ENCODE peak calls at places on chromosome X, in four cellular contexts. B, Z, X and K are unnamed samples.

GRCh38 chrX:108032944-108033343 is 11.9 kb upstream of the VSIG1 start:
- DNase-seq in B (no peak), Z (no peak), X (no peak), K (no peak)

GRCh38 chrX:37825225-37825842 is 22.0 kb downstream of the DYNLT3 start:
- DNase-seq in B (peak; percentile 48), Z (peak; percentile 59), X (peak; percentile 30), K (peak; percentile 69)

GRCh38 chrX:19003756-19004155 is 19.8 kb upstream of the PHKA2 start:
- DNase-seq in B (peak; percentile 52), Z (no peak), X (no peak), K (no peak)

GRCh38 chrX:149831473-149831872 is 49.5 kb upstream of the MAGEA8 start:
- DNase-seq in B (no peak), Z (peak; percentile 11), X (no peak), K (no peak)

GRCh38 chrX:153411255-153411987 is at the start of gene ZFP92:
- DNase-seq in B (peak; percentile 5), Z (peak; percentile 19), X (peak; percentile 1), K (peak; percentile 18)

GRCh38 chrX:72716766-72717165 is 2.7 kb upstream of the PHKA1 start:
- DNase-seq in B (no peak), Z (no peak), X (no peak), K (no peak)

GRCh38 chrX:34332336-34332735 is 200.2 kb upstream of the FAM47A start:
- DNase-seq in B (peak; percentile 0), Z (peak; percentile 40), X (no peak), K (no peak)

GRCh38 chrX:69031181-69031580 is 134.1 kb downstream of the PJA1 start:
- DNase-seq in B (no peak), Z (peak; percentile 40), X (no peak), K (no peak)

GRCh38 chrX:49205443-49205842 is 5.5 kb upstream of the SYP start:
- DNase-seq in B (no peak), Z (no peak), X (no peak), K (no peak)

GRCh38 chrX:115023139-115023538 is 5.7 kb upstream of the IL13RA2 start:
- DNase-seq in B (peak; percentile 78), Z (no peak), X (no peak), K (no peak)

GRCh38 chrX:42837092-42837726 is 59.2 kb upstream of the PPP1R2C start:
- DNase-seq in B (no peak), Z (peak; percentile 2), X (no peak), K (no peak)

GRCh38 chrX:100973411-100973810 is 3.9 kb downstream of the ARL13A start:
- DNase-seq in B (peak; percentile 49), Z (no peak), X (no peak), K (no peak)

GRCh38 chrX:38923451-38923969 is 122.3 kb downstream of the MID1IP1 start:
- DNase-seq in B (no peak), Z (no peak), X (no peak), K (no peak)

GRCh38 chrX:627510-627964 is 3.1 kb upstream of the SHOX start:
- DNase-seq in B (no peak), Z (peak; percentile 31), X (no peak), K (no peak)

GRCh38 chrX:54540289-54540688 is 10.3 kb downstream of the GNL3L start:
- DNase-seq in B (peak; percentile 70), Z (peak; percentile 6), X (no peak), K (no peak)

GRCh38 chrX:45774961-45775360 is 574.3 kb upstream of the DIPK2B start:
- DNase-seq in B (peak; percentile 88), Z (no peak), X (no peak), K (no peak)
- H3K4me1 ChIP-seq in B (peaks cover 56% of the 10 kb centered on the region), Z (peaks cover 56% of the 10 kb centered on the region), X (peaks cover 17% of the 10 kb centered on the region), K (peaks cover 27% of the 10 kb centered on the region)

GRCh38 chrX:136202889-136203288 is 48.3 kb downstream of the MAP7D3 start:
- DNase-seq in B (peak; percentile 54), Z (no peak), X (no peak), K (no peak)
- H3K27ac ChIP-seq in B (peak overlapping the region; percentile 65), Z (no peak overlapping the region), X (no peak overlapping the region), K (no peak overlapping the region)

GRCh38 chrX:78123190-78123589 is 16.3 kb downstream of the TAF9B start:
- DNase-seq in B (peak; percentile 67), Z (no peak), X (no peak), K (no peak)
- H3K4me1 ChIP-seq in B (peaks cover 8% of the 10 kb centered on the region), Z (no peaks in the 10 kb centered on the region), X (no peaks in the 10 kb centered on the region), K (no peaks in the 10 kb centered on the region)

GRCh38 chrX:13897571-13897970 is 80.7 kb upstream of the GPM6B start:
- DNase-seq in B (no peak), Z (no peak), X (no peak), K (no peak)
- H3K27ac ChIP-seq in B (no peak overlapping the region), Z (no peak overlapping the region), X (no peak overlapping the region), K (no peak overlapping the region)

GRCh38 chrX:124333862-124334261 is 1.4 kb downstream of the TEX13D start:
- DNase-seq in B (no peak), Z (no peak), X (no peak), K (no peak)
- H3K4me1 ChIP-seq in B (no peaks in the 10 kb centered on the region), Z (no peaks in the 10 kb centered on the region), X (peaks cover 15% of the 10 kb centered on the region), K (peaks cover 8% of the 10 kb centered on the region)

DNA sequence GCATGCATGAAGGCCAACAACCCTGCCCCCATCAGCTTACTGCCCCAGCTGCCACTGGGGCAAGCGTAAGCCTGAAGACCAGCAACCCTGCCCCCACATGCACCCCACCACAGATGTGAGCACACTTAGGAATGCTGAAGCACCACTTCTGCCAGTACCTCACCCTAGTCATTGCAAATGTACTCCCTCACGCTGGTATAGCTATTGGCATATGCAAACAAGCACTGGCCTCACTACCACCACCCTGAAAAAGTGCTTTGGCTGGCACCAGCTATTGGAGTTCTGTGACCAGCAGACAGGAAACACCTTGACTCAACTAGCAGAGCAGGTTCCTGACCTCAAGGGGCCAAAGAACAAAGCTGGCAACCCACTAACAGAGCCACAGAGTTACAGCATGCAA is 534.4 kb upstream of the POU3F4 start:
- DNase-seq in B (no peak), Z (no peak), X (no peak), K (no peak)
- H3K27ac ChIP-seq in B (no peak overlapping the region), Z (no peak overlapping the region), X (no peak overlapping the region), K (no peak overlapping the region)

GRCh38 chrX:26586570-26586969 is 370.6 kb downstream of the MAGEB5 start:
- DNase-seq in B (no peak), Z (no peak), X (no peak), K (no peak)

DNA sequence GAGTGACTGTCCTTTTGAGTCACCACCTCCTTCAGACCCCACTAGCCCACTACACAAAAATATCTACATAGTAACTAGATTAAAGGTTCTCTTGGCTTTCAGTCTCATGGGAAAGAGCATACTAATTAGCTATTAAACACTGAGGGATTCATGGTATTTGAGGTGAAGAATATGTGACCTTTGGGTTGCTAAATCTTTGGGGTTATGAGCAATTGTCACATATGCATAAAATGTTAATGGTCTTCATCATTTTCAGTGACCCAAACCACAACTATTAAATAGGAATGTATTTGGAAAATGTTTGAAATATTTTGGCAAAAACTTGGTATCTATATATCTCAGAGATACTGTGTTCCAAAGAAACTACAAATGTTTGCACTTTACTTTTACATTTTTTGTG is 365.1 kb downstream of the MAGEB5 start:
- DNase-seq in B (no peak), Z (no peak), X (no peak), K (no peak)
- H3K4me1 ChIP-seq in B (peaks cover 10% of the 10 kb centered on the region), Z (no peaks in the 10 kb centered on the region), X (no peaks in the 10 kb centered on the region), K (no peaks in the 10 kb centered on the region)

DNA sequence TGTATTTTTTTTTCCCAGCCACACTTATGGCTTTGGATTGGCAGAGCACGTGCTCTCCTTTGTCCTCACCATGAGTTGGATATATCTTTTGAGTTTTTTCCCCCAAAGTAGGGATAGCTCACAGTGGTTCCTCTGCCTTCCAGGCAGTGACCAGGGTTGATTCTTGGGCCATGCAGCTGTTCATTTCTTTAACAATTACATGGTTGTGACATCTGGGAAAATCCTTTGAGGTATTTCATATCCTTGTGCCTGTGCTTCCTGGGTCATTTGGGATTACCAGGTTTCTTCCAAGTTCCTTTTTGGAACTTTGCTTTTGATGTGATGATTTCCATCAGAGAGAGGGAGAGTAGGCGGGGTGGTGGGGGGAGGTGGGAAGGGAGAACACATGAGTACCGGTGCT is 15.6 kb downstream of the BCORL1 start:
- DNase-seq in B (no peak), Z (no peak), X (no peak), K (no peak)
- H3K27ac ChIP-seq in B (no peak overlapping the region), Z (no peak overlapping the region), X (no peak overlapping the region), K (no peak overlapping the region)

GRCh38 chrX:74246524-74246923 is 57.5 kb upstream of the ZCCHC13 start:
- DNase-seq in B (peak; percentile 62), Z (no peak), X (no peak), K (no peak)

GRCh38 chrX:74248889-74249288 is 55.1 kb upstream of the ZCCHC13 start:
- DNase-seq in B (peak; percentile 24), Z (peak; percentile 67), X (no peak), K (no peak)

GRCh38 chrX:74250574-74250973 is 53.4 kb upstream of the ZCCHC13 start:
- DNase-seq in B (no peak), Z (no peak), X (no peak), K (no peak)

GRCh38 chrX:74251006-74251930 is 52.7 kb upstream of the ZCCHC13 start:
- DNase-seq in B (peak; percentile 41), Z (no peak), X (no peak), K (no peak)

DNA sequence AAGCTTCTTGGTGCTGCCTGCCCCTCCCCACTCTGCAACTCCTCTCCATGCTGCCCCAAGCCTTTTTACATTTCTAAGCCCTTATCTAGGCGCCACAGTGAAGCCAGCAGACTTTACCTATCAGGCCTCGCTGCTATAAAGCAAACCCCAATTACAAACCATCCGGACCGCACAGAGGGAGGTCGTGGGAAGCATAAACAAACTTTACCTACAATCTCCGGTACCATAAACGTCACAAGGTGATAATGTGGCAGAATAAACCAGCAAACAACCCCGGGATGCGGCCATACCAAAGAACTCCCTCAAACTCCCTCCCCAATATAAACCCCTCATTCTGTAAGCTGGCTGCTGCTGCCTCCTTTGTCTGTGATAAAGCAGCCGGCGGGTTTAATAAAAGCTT is 54.0 kb upstream of the ZCCHC13 start:
- DNase-seq in B (no peak), Z (peak; percentile 74), X (no peak), K (no peak)
- H3K4me1 ChIP-seq in B (peaks cover 37% of the 10 kb centered on the region), Z (peaks cover 39% of the 10 kb centered on the region), X (no peaks in the 10 kb centered on the region), K (no peaks in the 10 kb centered on the region)